ENCODE peak calls at places on chromosomes 1 and 21, in five cellular contexts. One of them, this sample, is unnamed.

GRCh38 chr1:110554871-110555801 is 36.2 kb upstream of the KCNA10 start:
- DNase-seq in glutamatergic neuron: peak
- DNase-seq in MM.1S: peak
- DNase-seq in tibial artery: peak
- DNase-seq in sigmoid colon: no peak
- DNase-seq in this sample: peak

GRCh38 chr1:39081266-39082139 is 55.4 kb downstream of the NDUFS5 start:
- DNase-seq in glutamatergic neuron: peak
- DNase-seq in MM.1S: no peak
- DNase-seq in tibial artery: no peak
- DNase-seq in sigmoid colon: no peak
- DNase-seq in this sample: no peak

GRCh38 chr1:162696286-162696862 is 64.1 kb downstream of the DDR2 start:
- DNase-seq in glutamatergic neuron: peak
- DNase-seq in MM.1S: no peak
- DNase-seq in tibial artery: peak
- DNase-seq in sigmoid colon: peak
- DNase-seq in this sample: peak

GRCh38 chr21:34878940-34879339 is 170.2 kb downstream of the RUNX1 start:
- DNase-seq in glutamatergic neuron: no peak
- DNase-seq in MM.1S: no peak
- DNase-seq in tibial artery: no peak
- DNase-seq in sigmoid colon: no peak
- DNase-seq in this sample: no peak

GRCh38 chr1:238690415-238690814 is 696.0 kb upstream of the CHRM3 start:
- DNase-seq in glutamatergic neuron: no peak
- DNase-seq in MM.1S: no peak
- DNase-seq in tibial artery: no peak
- DNase-seq in sigmoid colon: no peak
- DNase-seq in this sample: no peak

GRCh38 chr1:43438576-43439120 is 15.1 kb downstream of the HYI start:
- DNase-seq in glutamatergic neuron: no peak
- DNase-seq in MM.1S: no peak
- DNase-seq in tibial artery: peak
- DNase-seq in sigmoid colon: peak
- DNase-seq in this sample: peak

GRCh38 chr1:75130865-75131592 is 3.2 kb upstream of the LHX8 start:
- DNase-seq in glutamatergic neuron: peak
- DNase-seq in MM.1S: no peak
- DNase-seq in tibial artery: no peak
- DNase-seq in sigmoid colon: peak
- DNase-seq in this sample: no peak

GRCh38 chr1:208080396-208081276 is 163.5 kb downstream of the PLXNA2 start:
- DNase-seq in glutamatergic neuron: no peak
- DNase-seq in MM.1S: no peak
- DNase-seq in tibial artery: no peak
- DNase-seq in sigmoid colon: no peak
- DNase-seq in this sample: no peak

GRCh38 chr1:155320661-155321576 is at the start of gene RUSC1:
- DNase-seq in glutamatergic neuron: peak
- DNase-seq in MM.1S: no peak
- DNase-seq in tibial artery: peak
- DNase-seq in sigmoid colon: peak
- DNase-seq in this sample: peak

GRCh38 chr1:229380514-229381160 is 37.8 kb upstream of the CCSAP start:
- DNase-seq in glutamatergic neuron: no peak
- DNase-seq in MM.1S: no peak
- DNase-seq in tibial artery: peak
- DNase-seq in sigmoid colon: no peak
- DNase-seq in this sample: no peak

GRCh38 chr1:198700396-198700795 is 61.6 kb downstream of the PTPRC start:
- DNase-seq in glutamatergic neuron: no peak
- DNase-seq in MM.1S: no peak
- DNase-seq in tibial artery: no peak
- DNase-seq in sigmoid colon: no peak
- DNase-seq in this sample: no peak

GRCh38 chr1:118158918-118159317 is 26.1 kb downstream of the SPAG17 start:
- DNase-seq in glutamatergic neuron: no peak
- DNase-seq in MM.1S: no peak
- DNase-seq in tibial artery: no peak
- DNase-seq in sigmoid colon: no peak
- DNase-seq in this sample: no peak

GRCh38 chr1:205335692-205336091 is 14.1 kb upstream of the NUAK2 start:
- DNase-seq in glutamatergic neuron: peak
- DNase-seq in MM.1S: peak
- DNase-seq in tibial artery: peak
- DNase-seq in sigmoid colon: peak
- DNase-seq in this sample: no peak

GRCh38 chr1:171226757-171227370 is 21.4 kb upstream of the FMO1 start:
- DNase-seq in glutamatergic neuron: peak
- DNase-seq in MM.1S: peak
- DNase-seq in tibial artery: no peak
- DNase-seq in sigmoid colon: no peak
- DNase-seq in this sample: no peak

GRCh38 chr1:23483327-23484252 is at the start of gene ASAP3:
- DNase-seq in glutamatergic neuron: peak
- DNase-seq in MM.1S: no peak
- DNase-seq in tibial artery: peak
- DNase-seq in sigmoid colon: peak
- DNase-seq in this sample: peak

GRCh38 chr1:22972760-22973159 is at the start of gene LACTBL1:
- DNase-seq in glutamatergic neuron: peak
- DNase-seq in MM.1S: no peak
- DNase-seq in tibial artery: no peak
- DNase-seq in sigmoid colon: no peak
- DNase-seq in this sample: no peak

GRCh38 chr1:7591565-7591964 is 179.5 kb upstream of the VAMP3 start:
- DNase-seq in glutamatergic neuron: no peak
- DNase-seq in MM.1S: no peak
- DNase-seq in tibial artery: peak
- DNase-seq in sigmoid colon: peak
- DNase-seq in this sample: no peak

GRCh38 chr1:158026641-158027040 is 33.2 kb downstream of the KIRREL1 start:
- DNase-seq in glutamatergic neuron: no peak
- DNase-seq in MM.1S: no peak
- DNase-seq in tibial artery: no peak
- DNase-seq in sigmoid colon: no peak
- DNase-seq in this sample: no peak

GRCh38 chr1:154925335-154926170 is 11.0 kb downstream of the PMVK start:
- DNase-seq in glutamatergic neuron: no peak
- DNase-seq in MM.1S: no peak
- DNase-seq in tibial artery: no peak
- DNase-seq in sigmoid colon: no peak
- DNase-seq in this sample: no peak

GRCh38 chr1:42145726-42146125 is 7.5 kb upstream of the GUCA2B start:
- DNase-seq in glutamatergic neuron: no peak
- DNase-seq in MM.1S: no peak
- DNase-seq in tibial artery: no peak
- DNase-seq in sigmoid colon: no peak
- DNase-seq in this sample: no peak

GRCh38 chr1:92754000-92754787 is 30.7 kb downstream of the EVI5 start:
- DNase-seq in glutamatergic neuron: no peak
- DNase-seq in MM.1S: no peak
- DNase-seq in tibial artery: no peak
- DNase-seq in sigmoid colon: no peak
- DNase-seq in this sample: no peak

GRCh38 chr21:45970674-45971486 is 10.7 kb upstream of the COL6A1 start:
- DNase-seq in glutamatergic neuron: peak
- DNase-seq in MM.1S: peak
- DNase-seq in tibial artery: peak
- DNase-seq in sigmoid colon: peak
- DNase-seq in this sample: peak

GRCh38 chr1:211737115-211738035 is 62.0 kb upstream of the NEK2 start:
- DNase-seq in glutamatergic neuron: no peak
- DNase-seq in MM.1S: no peak
- DNase-seq in tibial artery: no peak
- DNase-seq in sigmoid colon: no peak
- DNase-seq in this sample: no peak

GRCh38 chr1:55870076-55870475 is 654.9 kb upstream of the USP24 start:
- DNase-seq in glutamatergic neuron: no peak
- DNase-seq in MM.1S: no peak
- DNase-seq in tibial artery: no peak
- DNase-seq in sigmoid colon: no peak
- DNase-seq in this sample: no peak

GRCh38 chr1:38064232-38064903 is 17.8 kb upstream of the POU3F1 start:
- DNase-seq in glutamatergic neuron: no peak
- DNase-seq in MM.1S: no peak
- DNase-seq in tibial artery: no peak
- DNase-seq in sigmoid colon: no peak
- DNase-seq in this sample: no peak

GRCh38 chr21:33885158-33885514 is 30.5 kb downstream of the ATP5PO start:
- DNase-seq in glutamatergic neuron: no peak
- DNase-seq in MM.1S: no peak
- DNase-seq in tibial artery: no peak
- DNase-seq in sigmoid colon: no peak
- DNase-seq in this sample: no peak

GRCh38 chr1:48803474-48803873 is 26.8 kb upstream of the BEND5 start:
- DNase-seq in glutamatergic neuron: no peak
- DNase-seq in MM.1S: no peak
- DNase-seq in tibial artery: no peak
- DNase-seq in sigmoid colon: no peak
- DNase-seq in this sample: no peak

GRCh38 chr1:216670118-216670870 is 52.9 kb downstream of the ESRRG start:
- DNase-seq in glutamatergic neuron: no peak
- DNase-seq in MM.1S: no peak
- DNase-seq in tibial artery: no peak
- DNase-seq in sigmoid colon: no peak
- DNase-seq in this sample: no peak

GRCh38 chr1:74596770-74597169 is 76.8 kb downstream of the ERICH3 start:
- DNase-seq in glutamatergic neuron: no peak
- DNase-seq in MM.1S: no peak
- DNase-seq in tibial artery: no peak
- DNase-seq in sigmoid colon: no peak
- DNase-seq in this sample: no peak

GRCh38 chr1:42756956-42757891 is 9.6 kb downstream of the P3H1 start:
- DNase-seq in glutamatergic neuron: peak
- DNase-seq in MM.1S: peak
- DNase-seq in tibial artery: no peak
- DNase-seq in sigmoid colon: no peak
- DNase-seq in this sample: no peak

GRCh38 chr1:90616395-90616794 is 100.7 kb downstream of the BARHL2 start:
- DNase-seq in glutamatergic neuron: peak
- DNase-seq in MM.1S: no peak
- DNase-seq in tibial artery: no peak
- DNase-seq in sigmoid colon: no peak
- DNase-seq in this sample: no peak

GRCh38 chr1:90613371-90613770 is 103.7 kb downstream of the BARHL2 start:
- DNase-seq in glutamatergic neuron: no peak
- DNase-seq in MM.1S: no peak
- DNase-seq in tibial artery: no peak
- DNase-seq in sigmoid colon: no peak
- DNase-seq in this sample: no peak

GRCh38 chr1:90612033-90612432 is 105.1 kb downstream of the BARHL2 start:
- DNase-seq in glutamatergic neuron: no peak
- DNase-seq in MM.1S: no peak
- DNase-seq in tibial artery: no peak
- DNase-seq in sigmoid colon: no peak
- DNase-seq in this sample: no peak

GRCh38 chr1:90614872-90615271 is 102.2 kb downstream of the BARHL2 start:
- DNase-seq in glutamatergic neuron: no peak
- DNase-seq in MM.1S: no peak
- DNase-seq in tibial artery: no peak
- DNase-seq in sigmoid colon: no peak
- DNase-seq in this sample: no peak
- TF ChIP-seq CTCF in glutamatergic neuron: peak
- TF ChIP-seq CTCF in MM.1S: peak
- TF ChIP-seq CTCF in tibial artery: peak
- TF ChIP-seq CTCF in sigmoid colon: no peak
- TF ChIP-seq CTCF in this sample: no peak

DNA sequence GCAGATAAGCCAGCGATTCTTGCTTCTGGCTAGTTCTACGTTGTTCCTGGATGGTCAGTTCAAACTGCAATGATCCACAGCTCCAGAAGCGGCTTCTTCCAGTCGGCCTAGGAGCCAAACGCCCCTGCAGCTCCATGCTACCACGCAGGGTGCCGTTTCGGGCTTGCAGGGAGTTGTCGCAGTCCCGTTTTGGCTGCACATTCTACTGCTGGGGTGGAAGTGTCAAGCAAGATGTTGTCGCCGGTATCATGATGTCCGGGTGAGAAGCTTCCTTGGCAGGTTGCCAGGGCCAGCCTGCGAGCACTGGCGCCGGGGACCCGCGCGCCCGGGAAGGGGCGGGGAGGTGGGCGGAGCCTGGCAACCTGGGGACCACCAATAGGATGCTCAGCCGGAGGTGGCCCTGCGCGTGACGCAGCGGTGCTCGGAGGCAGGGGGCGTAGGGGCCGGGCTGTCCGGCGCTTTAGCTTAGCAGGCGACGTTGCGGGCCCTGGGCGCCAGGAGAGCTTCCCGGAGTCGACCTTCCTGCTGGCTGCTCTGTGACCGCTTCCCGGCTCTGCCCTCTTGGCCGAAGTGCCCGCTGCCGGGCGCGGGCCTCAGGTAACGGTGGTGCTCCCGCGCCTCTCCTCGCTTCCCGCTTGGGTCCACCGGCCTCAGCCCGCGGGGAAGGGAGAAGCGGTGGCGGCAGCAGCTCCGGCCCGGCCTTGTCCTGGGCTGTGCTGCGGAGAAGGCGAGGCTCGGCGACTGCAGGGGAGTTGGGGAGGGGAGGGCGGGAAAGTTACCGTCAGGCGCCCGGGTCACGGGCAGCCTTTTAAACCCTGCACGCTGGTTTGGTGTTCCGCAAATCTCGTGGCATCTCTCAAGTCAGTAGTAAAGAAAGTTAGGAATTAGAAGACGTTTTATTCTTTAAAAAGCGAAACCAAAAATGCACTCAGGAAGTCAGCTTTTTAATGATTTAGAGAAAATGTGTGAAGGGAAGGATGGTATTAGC is at the start of gene SOAT1:
- DNase-seq in glutamatergic neuron: peak
- DNase-seq in MM.1S: peak
- DNase-seq in tibial artery: peak
- DNase-seq in sigmoid colon: peak
- DNase-seq in this sample: peak
- TF ChIP-seq CTCF in glutamatergic neuron: no peak
- TF ChIP-seq CTCF in MM.1S: peak
- TF ChIP-seq CTCF in tibial artery: no peak
- TF ChIP-seq CTCF in sigmoid colon: no peak
- TF ChIP-seq CTCF in this sample: no peak

GRCh38 chr1:221886311-221887090 is 144.6 kb upstream of the DUSP10 start:
- DNase-seq in glutamatergic neuron: no peak
- DNase-seq in MM.1S: no peak
- DNase-seq in tibial artery: no peak
- DNase-seq in sigmoid colon: no peak
- DNase-seq in this sample: no peak
- TF ChIP-seq CTCF in glutamatergic neuron: no peak
- TF ChIP-seq CTCF in MM.1S: no peak
- TF ChIP-seq CTCF in tibial artery: no peak
- TF ChIP-seq CTCF in sigmoid colon: no peak
- TF ChIP-seq CTCF in this sample: no peak

DNA sequence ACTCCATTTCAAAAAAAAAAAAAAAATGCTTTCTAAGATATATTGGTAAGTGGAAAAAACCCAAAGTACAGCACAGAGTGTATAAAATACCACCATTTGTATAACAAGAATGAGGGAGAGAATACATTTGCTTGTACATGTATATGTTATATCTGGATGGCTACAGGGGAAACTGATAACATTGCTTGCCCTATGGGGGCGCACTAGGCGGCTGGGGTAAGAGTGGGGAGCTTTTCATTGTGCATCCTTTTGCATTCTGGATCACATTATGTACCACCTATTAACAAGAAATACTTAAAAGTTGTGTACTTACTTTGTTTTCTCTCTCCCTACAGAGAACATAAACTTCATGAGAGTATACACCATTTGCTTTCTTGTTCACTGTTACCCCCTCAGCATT is 28.6 kb upstream of the OPRD1 start:
- DNase-seq in glutamatergic neuron: no peak
- DNase-seq in MM.1S: no peak
- DNase-seq in tibial artery: no peak
- DNase-seq in sigmoid colon: no peak
- DNase-seq in this sample: no peak
- TF ChIP-seq CTCF in glutamatergic neuron: no peak
- TF ChIP-seq CTCF in MM.1S: peak
- TF ChIP-seq CTCF in tibial artery: no peak
- TF ChIP-seq CTCF in sigmoid colon: no peak
- TF ChIP-seq CTCF in this sample: no peak

This sample was measured in coronary artery.